ENCODE peak calls at places on chromosomes 13 and 19, in nine cellular contexts. One of them, this sample, is unnamed. For H3K27me3, the result is how much of the 10 kb centered on the place peaks cover.

GRCh38 chr19:48608798-48609263 is 2.3 kb downstream of the SPACA4 start:
- DNase-seq in thyroid gland: no peak
- DNase-seq in heart left ventricle: no peak
- DNase-seq in Peyer's patch: peak
- DNase-seq in ovary: no peak
- DNase-seq in suprapubic skin: no peak
- DNase-seq in tibial nerve: no peak
- DNase-seq in right lobe of liver: no peak
- DNase-seq in endothelial cell of umbilical vein: no peak
- DNase-seq in this sample: no peak

GRCh38 chr19:34316247-34316646 is 48.7 kb upstream of the GPI start:
- DNase-seq in thyroid gland: no peak
- DNase-seq in suprapubic skin: no peak
- DNase-seq in Peyer's patch: no peak
- DNase-seq in tibial nerve: no peak
- DNase-seq in ovary: no peak
- DNase-seq in heart left ventricle: no peak
- DNase-seq in endothelial cell of umbilical vein: no peak
- DNase-seq in right lobe of liver: no peak
- DNase-seq in this sample: no peak

GRCh38 chr13:30376426-30377311 is 45.6 kb upstream of the UBE2L5 start:
- DNase-seq in heart left ventricle: no peak
- DNase-seq in ovary: no peak
- DNase-seq in thyroid gland: peak
- DNase-seq in suprapubic skin: no peak
- DNase-seq in tibial nerve: no peak
- DNase-seq in endothelial cell of umbilical vein: no peak
- DNase-seq in Peyer's patch: peak
- DNase-seq in right lobe of liver: no peak
- DNase-seq in this sample: no peak

GRCh38 chr13:67408823-67409222 is 178.7 kb upstream of the PCDH9 start:
- DNase-seq in right lobe of liver: no peak
- DNase-seq in suprapubic skin: no peak
- DNase-seq in thyroid gland: no peak
- DNase-seq in ovary: no peak
- DNase-seq in heart left ventricle: no peak
- DNase-seq in Peyer's patch: no peak
- DNase-seq in endothelial cell of umbilical vein: no peak
- DNase-seq in tibial nerve: no peak
- DNase-seq in this sample: no peak

GRCh38 chr13:98997051-98997730 is 19.3 kb upstream of the DOCK9 start:
- DNase-seq in ovary: no peak
- DNase-seq in heart left ventricle: no peak
- DNase-seq in endothelial cell of umbilical vein: no peak
- DNase-seq in suprapubic skin: no peak
- DNase-seq in right lobe of liver: no peak
- DNase-seq in tibial nerve: no peak
- DNase-seq in Peyer's patch: no peak
- DNase-seq in thyroid gland: peak
- DNase-seq in this sample: no peak

GRCh38 chr13:98276486-98276885 is 99.4 kb upstream of the RNF113B start:
- DNase-seq in ovary: no peak
- DNase-seq in heart left ventricle: no peak
- DNase-seq in thyroid gland: no peak
- DNase-seq in suprapubic skin: no peak
- DNase-seq in Peyer's patch: no peak
- DNase-seq in endothelial cell of umbilical vein: no peak
- DNase-seq in tibial nerve: no peak
- DNase-seq in right lobe of liver: no peak
- DNase-seq in this sample: no peak

GRCh38 chr19:28633223-28634030 is 579.5 kb downstream of the UQCRFS1 start:
- DNase-seq in suprapubic skin: no peak
- DNase-seq in Peyer's patch: no peak
- DNase-seq in thyroid gland: no peak
- DNase-seq in endothelial cell of umbilical vein: no peak
- DNase-seq in ovary: no peak
- DNase-seq in right lobe of liver: peak
- DNase-seq in tibial nerve: no peak
- DNase-seq in heart left ventricle: no peak
- DNase-seq in this sample: peak

GRCh38 chr13:24215732-24216131 is 55.2 kb downstream of the SPATA13 start:
- DNase-seq in tibial nerve: no peak
- DNase-seq in heart left ventricle: no peak
- DNase-seq in Peyer's patch: no peak
- DNase-seq in ovary: peak
- DNase-seq in endothelial cell of umbilical vein: peak
- DNase-seq in right lobe of liver: peak
- DNase-seq in suprapubic skin: no peak
- DNase-seq in thyroid gland: peak
- DNase-seq in this sample: no peak

GRCh38 chr19:9857920-9858746 is 23.0 kb downstream of the PIN1 start:
- DNase-seq in thyroid gland: no peak
- DNase-seq in heart left ventricle: no peak
- DNase-seq in ovary: no peak
- DNase-seq in endothelial cell of umbilical vein: no peak
- DNase-seq in tibial nerve: no peak
- DNase-seq in suprapubic skin: no peak
- DNase-seq in Peyer's patch: no peak
- DNase-seq in right lobe of liver: no peak
- DNase-seq in this sample: no peak

GRCh38 chr19:19113040-19113541 is 25.2 kb downstream of the TMEM161A start:
- DNase-seq in endothelial cell of umbilical vein: no peak
- DNase-seq in ovary: no peak
- DNase-seq in right lobe of liver: no peak
- DNase-seq in heart left ventricle: no peak
- DNase-seq in Peyer's patch: no peak
- DNase-seq in suprapubic skin: no peak
- DNase-seq in tibial nerve: no peak
- DNase-seq in thyroid gland: no peak
- DNase-seq in this sample: no peak

GRCh38 chr19:48182434-48182833 is 12.0 kb downstream of the ZSWIM9 start:
- DNase-seq in heart left ventricle: peak
- DNase-seq in endothelial cell of umbilical vein: no peak
- DNase-seq in right lobe of liver: no peak
- DNase-seq in thyroid gland: no peak
- DNase-seq in tibial nerve: no peak
- DNase-seq in Peyer's patch: no peak
- DNase-seq in suprapubic skin: no peak
- DNase-seq in ovary: no peak
- DNase-seq in this sample: no peak

GRCh38 chr13:33251131-33251629 is 34.4 kb downstream of the STARD13 start:
- DNase-seq in heart left ventricle: no peak
- DNase-seq in endothelial cell of umbilical vein: peak
- DNase-seq in right lobe of liver: no peak
- DNase-seq in tibial nerve: no peak
- DNase-seq in Peyer's patch: no peak
- DNase-seq in ovary: no peak
- DNase-seq in thyroid gland: no peak
- DNase-seq in suprapubic skin: no peak
- DNase-seq in this sample: peak

GRCh38 chr13:42574011-42574410 is at the start of gene TNFSF11:
- DNase-seq in ovary: no peak
- DNase-seq in right lobe of liver: no peak
- DNase-seq in heart left ventricle: no peak
- DNase-seq in Peyer's patch: no peak
- DNase-seq in thyroid gland: no peak
- DNase-seq in suprapubic skin: no peak
- DNase-seq in tibial nerve: no peak
- DNase-seq in endothelial cell of umbilical vein: no peak
- DNase-seq in this sample: no peak

GRCh38 chr13:99265162-99265822 is 7.1 kb upstream of the GPR18 start:
- DNase-seq in right lobe of liver: no peak
- DNase-seq in suprapubic skin: no peak
- DNase-seq in endothelial cell of umbilical vein: no peak
- DNase-seq in tibial nerve: no peak
- DNase-seq in ovary: no peak
- DNase-seq in thyroid gland: no peak
- DNase-seq in Peyer's patch: no peak
- DNase-seq in heart left ventricle: no peak
- DNase-seq in this sample: no peak

GRCh38 chr13:32986552-32986951 is 29.7 kb upstream of the KL start:
- DNase-seq in ovary: no peak
- DNase-seq in thyroid gland: no peak
- DNase-seq in heart left ventricle: no peak
- DNase-seq in endothelial cell of umbilical vein: no peak
- DNase-seq in tibial nerve: no peak
- DNase-seq in Peyer's patch: no peak
- DNase-seq in suprapubic skin: no peak
- DNase-seq in right lobe of liver: no peak
- DNase-seq in this sample: peak

GRCh38 chr19:57359300-57359699 is 4.1 kb upstream of the TRAPPC2B start:
- DNase-seq in ovary: no peak
- DNase-seq in tibial nerve: no peak
- DNase-seq in Peyer's patch: no peak
- DNase-seq in endothelial cell of umbilical vein: no peak
- DNase-seq in right lobe of liver: no peak
- DNase-seq in suprapubic skin: no peak
- DNase-seq in thyroid gland: no peak
- DNase-seq in heart left ventricle: no peak
- DNase-seq in this sample: no peak

GRCh38 chr19:45952691-45953505 is 20.8 kb downstream of the NOVA2 start:
- DNase-seq in ovary: peak
- DNase-seq in Peyer's patch: no peak
- DNase-seq in thyroid gland: peak
- DNase-seq in tibial nerve: no peak
- DNase-seq in suprapubic skin: no peak
- DNase-seq in endothelial cell of umbilical vein: no peak
- DNase-seq in right lobe of liver: no peak
- DNase-seq in heart left ventricle: no peak
- DNase-seq in this sample: no peak

GRCh38 chr13:30346159-30346788 is 38.9 kb upstream of the KATNAL1 start:
- DNase-seq in right lobe of liver: no peak
- DNase-seq in endothelial cell of umbilical vein: no peak
- DNase-seq in Peyer's patch: peak
- DNase-seq in ovary: no peak
- DNase-seq in suprapubic skin: no peak
- DNase-seq in thyroid gland: no peak
- DNase-seq in tibial nerve: no peak
- DNase-seq in heart left ventricle: no peak
- DNase-seq in this sample: no peak

GRCh38 chr13:26502826-26503225 is 54.7 kb upstream of the WASF3 start:
- DNase-seq in heart left ventricle: no peak
- DNase-seq in thyroid gland: no peak
- DNase-seq in tibial nerve: no peak
- DNase-seq in endothelial cell of umbilical vein: peak
- DNase-seq in ovary: no peak
- DNase-seq in Peyer's patch: no peak
- DNase-seq in right lobe of liver: no peak
- DNase-seq in suprapubic skin: no peak
- DNase-seq in this sample: peak

GRCh38 chr19:6736169-6736916 is 1.0 kb downstream of the GPR108 start:
- DNase-seq in endothelial cell of umbilical vein: peak
- DNase-seq in Peyer's patch: peak
- DNase-seq in ovary: peak
- DNase-seq in heart left ventricle: peak
- DNase-seq in right lobe of liver: peak
- DNase-seq in tibial nerve: no peak
- DNase-seq in thyroid gland: peak
- DNase-seq in suprapubic skin: peak
- DNase-seq in this sample: peak

GRCh38 chr13:47337781-47338507 is 441.1 kb upstream of the HTR2A start:
- DNase-seq in suprapubic skin: no peak
- DNase-seq in ovary: no peak
- DNase-seq in tibial nerve: no peak
- DNase-seq in right lobe of liver: no peak
- DNase-seq in endothelial cell of umbilical vein: no peak
- DNase-seq in Peyer's patch: no peak
- DNase-seq in thyroid gland: no peak
- DNase-seq in heart left ventricle: no peak
- DNase-seq in this sample: no peak

DNA sequence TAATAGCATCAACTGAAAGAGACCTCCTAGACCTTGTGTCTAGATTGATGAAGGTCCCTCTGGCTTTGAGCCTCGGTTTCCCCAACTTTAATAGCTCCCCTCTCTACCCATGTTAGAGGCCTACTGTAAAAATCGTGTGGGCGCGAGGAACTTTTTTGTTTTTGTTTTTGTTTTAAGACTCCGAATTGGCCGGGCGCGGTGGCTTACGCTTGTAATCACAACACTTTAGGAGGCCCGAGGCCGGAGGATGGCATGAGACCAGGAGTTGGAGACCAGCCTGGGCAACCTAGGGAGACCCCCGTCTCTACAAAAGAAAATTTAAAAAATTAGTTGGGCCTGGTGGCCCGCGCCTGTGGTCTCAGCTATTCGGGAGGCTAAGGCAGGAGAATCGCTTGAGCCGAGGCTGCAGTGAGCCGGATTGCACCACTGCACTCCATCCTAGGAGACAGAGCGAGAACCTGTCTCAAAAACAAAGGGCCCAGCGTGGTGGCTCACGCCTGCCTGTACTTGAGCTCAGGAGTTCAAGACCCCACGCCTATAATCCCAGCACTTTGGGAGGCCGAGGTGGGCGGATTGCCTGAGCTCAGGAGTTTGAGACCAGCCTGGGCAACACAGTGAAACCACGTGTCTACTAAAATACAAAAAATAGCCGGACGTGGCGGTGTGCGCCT is 858 bp upstream of the PPP6R1 start:
- DNase-seq in right lobe of liver: peak
- DNase-seq in Peyer's patch: no peak
- DNase-seq in suprapubic skin: no peak
- DNase-seq in thyroid gland: no peak
- DNase-seq in ovary: peak
- DNase-seq in heart left ventricle: no peak
- DNase-seq in tibial nerve: peak
- DNase-seq in endothelial cell of umbilical vein: no peak
- DNase-seq in this sample: no peak
- TF ChIP-seq POLR2A in right lobe of liver: no peak
- TF ChIP-seq POLR2A in Peyer's patch: peak
- TF ChIP-seq POLR2A in suprapubic skin: peak
- TF ChIP-seq POLR2A in thyroid gland: no peak
- TF ChIP-seq POLR2A in ovary: no peak
- TF ChIP-seq POLR2A in heart left ventricle: no peak
- TF ChIP-seq POLR2A in tibial nerve: peak
- TF ChIP-seq POLR2A in endothelial cell of umbilical vein: no peak
- TF ChIP-seq POLR2A in this sample: no peak

GRCh38 chr13:111969551-111970135 is 97.3 kb upstream of the SOX1 start:
- DNase-seq in thyroid gland: no peak
- DNase-seq in tibial nerve: no peak
- DNase-seq in suprapubic skin: no peak
- DNase-seq in ovary: no peak
- DNase-seq in right lobe of liver: no peak
- DNase-seq in Peyer's patch: no peak
- DNase-seq in endothelial cell of umbilical vein: no peak
- DNase-seq in heart left ventricle: no peak
- DNase-seq in this sample: no peak
- H3K27me3 ChIP-seq in thyroid gland: under half
- H3K27me3 ChIP-seq in tibial nerve: under half
- H3K27me3 ChIP-seq in suprapubic skin: half or more
- H3K27me3 ChIP-seq in ovary: under half
- H3K27me3 ChIP-seq in right lobe of liver: under half
- H3K27me3 ChIP-seq in Peyer's patch: under half
- H3K27me3 ChIP-seq in endothelial cell of umbilical vein: under half
- H3K27me3 ChIP-seq in heart left ventricle: half or more
- H3K27me3 ChIP-seq in this sample: under half

GRCh38 chr13:19581675-19582074 is 20.3 kb upstream of the TPTE2 start:
- DNase-seq in endothelial cell of umbilical vein: no peak
- DNase-seq in right lobe of liver: no peak
- DNase-seq in tibial nerve: no peak
- DNase-seq in ovary: no peak
- DNase-seq in Peyer's patch: no peak
- DNase-seq in thyroid gland: no peak
- DNase-seq in suprapubic skin: no peak
- DNase-seq in heart left ventricle: no peak
- DNase-seq in this sample: no peak
- TF ChIP-seq POLR2A in endothelial cell of umbilical vein: no peak
- TF ChIP-seq POLR2A in right lobe of liver: no peak
- TF ChIP-seq POLR2A in tibial nerve: no peak
- TF ChIP-seq POLR2A in ovary: no peak
- TF ChIP-seq POLR2A in Peyer's patch: no peak
- TF ChIP-seq POLR2A in thyroid gland: no peak
- TF ChIP-seq POLR2A in suprapubic skin: no peak
- TF ChIP-seq POLR2A in heart left ventricle: no peak
- TF ChIP-seq POLR2A in this sample: no peak

GRCh38 chr19:593055-593454 is 3.4 kb downstream of the HCN2 start:
- DNase-seq in suprapubic skin: no peak
- DNase-seq in endothelial cell of umbilical vein: no peak
- DNase-seq in ovary: no peak
- DNase-seq in thyroid gland: no peak
- DNase-seq in right lobe of liver: no peak
- DNase-seq in tibial nerve: no peak
- DNase-seq in Peyer's patch: no peak
- DNase-seq in heart left ventricle: no peak
- DNase-seq in this sample: no peak
- H3K27me3 ChIP-seq in suprapubic skin: half or more
- H3K27me3 ChIP-seq in endothelial cell of umbilical vein: under half
- H3K27me3 ChIP-seq in ovary: under half
- H3K27me3 ChIP-seq in thyroid gland: under half
- H3K27me3 ChIP-seq in right lobe of liver: under half
- H3K27me3 ChIP-seq in tibial nerve: half or more
- H3K27me3 ChIP-seq in Peyer's patch: under half
- H3K27me3 ChIP-seq in heart left ventricle: under half
- H3K27me3 ChIP-seq in this sample: half or more

This sample was measured in gastrocnemius medialis.